ENCODE peak calls at places on chromosome 4, in six cellular contexts. E, T, F, J, Z and R are unnamed samples.

GRCh38 chr4:8571702-8572685 is 8.2 kb upstream of the GPR78 start:
- DNase-seq in E (no peak), T (no peak), F (no peak), J (no peak), Z (no peak), R (no peak)

GRCh38 chr4:6986781-6987565 is 56.2 kb upstream of the TADA2B start:
- DNase-seq in E (peak; percentile 97), T (peak; percentile 97), F (no peak), J (peak; percentile 94), Z (peak; percentile 95), R (peak; percentile 90)

GRCh38 chr4:7423391-7423790 is 11.3 kb downstream of the PSAPL1 start:
- DNase-seq in E (no peak), T (peak; percentile 42), F (no peak), J (no peak), Z (no peak), R (no peak)

GRCh38 chr4:104942990-104943758 is 203.5 kb upstream of the TET2 start:
- DNase-seq in E (no peak), T (no peak), F (no peak), J (no peak), Z (no peak), R (no peak)

GRCh38 chr4:41567186-41567585 is 29.2 kb downstream of the LIMCH1 start:
- DNase-seq in E (no peak), T (no peak), F (no peak), J (no peak), Z (no peak), R (no peak)

GRCh38 chr4:94342713-94343112 is at the start of gene HPGDS:
- DNase-seq in E (no peak), T (no peak), F (no peak), J (no peak), Z (no peak), R (no peak)

GRCh38 chr4:110823251-110823650 is 200.4 kb upstream of the PITX2 start:
- DNase-seq in E (no peak), T (no peak), F (no peak), J (no peak), Z (no peak), R (no peak)

GRCh38 chr4:87270144-87270543 is 49.7 kb upstream of the KLHL8 start:
- DNase-seq in E (peak; percentile 65), T (no peak), F (peak; percentile 4), J (no peak), Z (peak; percentile 64), R (no peak)

GRCh38 chr4:151434183-151434860 is 25.3 kb downstream of the FHIP1A start:
- DNase-seq in E (no peak), T (no peak), F (peak; percentile 10), J (no peak), Z (no peak), R (no peak)

GRCh38 chr4:3238721-3239120 is 10.2 kb upstream of the MSANTD1 start:
- DNase-seq in E (no peak), T (no peak), F (no peak), J (no peak), Z (no peak), R (no peak)

GRCh38 chr4:134027931-134028330 is 173.7 kb downstream of the PABPC4L start:
- DNase-seq in E (no peak), T (no peak), F (no peak), J (no peak), Z (peak; percentile 54), R (no peak)

GRCh38 chr4:55215087-55215486 is 89.7 kb upstream of the KDR start:
- DNase-seq in E (no peak), T (no peak), F (no peak), J (no peak), Z (no peak), R (no peak)

GRCh38 chr4:41977709-41978108 is 3.8 kb upstream of the DCAF4L1 start:
- DNase-seq in E (no peak), T (no peak), F (no peak), J (no peak), Z (no peak), R (no peak)

GRCh38 chr4:8297141-8297601 is 27.6 kb downstream of the HTRA3 start:
- DNase-seq in E (no peak), T (peak; percentile 28), F (no peak), J (no peak), Z (no peak), R (peak; percentile 39)

GRCh38 chr4:164956766-164957643 is 20.5 kb downstream of the TRIM61 start:
- DNase-seq in E (peak; percentile 71), T (peak; percentile 73), F (no peak), J (peak; percentile 66), Z (no peak), R (no peak)

GRCh38 chr4:116092961-116093360 is 979.5 kb upstream of the NDST4 start:
- DNase-seq in E (no peak), T (no peak), F (no peak), J (no peak), Z (peak; percentile 15), R (no peak)

GRCh38 chr4:183158062-183158461 is 59.0 kb downstream of the WWC2 start:
- DNase-seq in E (no peak), T (no peak), F (no peak), J (no peak), Z (no peak), R (no peak)

GRCh38 chr4:74934016-74934821 is 1.3 kb downstream of the PARM1 start:
- DNase-seq in E (peak; percentile 74), T (no peak), F (no peak), J (no peak), Z (peak; percentile 22), R (no peak)

GRCh38 chr4:67151376-67152343 is 393.6 kb downstream of the CENPC start:
- DNase-seq in E (no peak), T (no peak), F (no peak), J (no peak), Z (no peak), R (no peak)

GRCh38 chr4:154854362-154854761 is 73.3 kb downstream of the RBM46 start:
- DNase-seq in E (peak; percentile 74), T (no peak), F (no peak), J (no peak), Z (peak; percentile 21), R (no peak)

GRCh38 chr4:128285085-128286023 is 2.3 kb downstream of the PGRMC2 start:
- DNase-seq in E (no peak), T (no peak), F (no peak), J (no peak), Z (peak; percentile 62), R (no peak)

GRCh38 chr4:153249199-153250154 is 45.2 kb downstream of the TRIM2 start:
- DNase-seq in E (peak; percentile 96), T (peak; percentile 80), F (no peak), J (peak; percentile 78), Z (peak; percentile 92), R (no peak)

GRCh38 chr4:128519163-128519810 is 231.7 kb upstream of the PGRMC2 start:
- DNase-seq in E (no peak), T (no peak), F (no peak), J (no peak), Z (no peak), R (no peak)

GRCh38 chr4:60655356-60655755 is 544.8 kb upstream of the ADGRL3 start:
- DNase-seq in E (no peak), T (no peak), F (no peak), J (no peak), Z (no peak), R (no peak)

GRCh38 chr4:64713256-64713840 is 304.1 kb upstream of the TECRL start:
- DNase-seq in E (peak; percentile 78), T (no peak), F (no peak), J (no peak), Z (peak; percentile 42), R (no peak)

GRCh38 chr4:176653406-176654220 is 139.1 kb downstream of the VEGFC start:
- DNase-seq in E (no peak), T (no peak), F (no peak), J (no peak), Z (no peak), R (no peak)

GRCh38 chr4:109560687-109561452 is 824 bp downstream of the MCUB start:
- DNase-seq in E (peak; percentile 64), T (peak; percentile 73), F (peak; percentile 17), J (peak; percentile 59), Z (peak; percentile 32), R (peak; percentile 68)